ENCODE peak calls at places on chromosomes 16 and 17, in six cellular contexts. E is testis, U is Calu3, D is mesenchymal stem cell, N is fibroblast of the aortic adventitia, I is A549. J is an unnamed sample.

GRCh38 chr17:63474174-63474913 is 2.5 kb upstream of the ACE start:
- DNase-seq in E (peak), U (no peak), D (no peak), N (peak), I (no peak), J (peak)

GRCh38 chr16:51193879-51194278 is 42.8 kb upstream of the SALL1 start:
- DNase-seq in E (no peak), U (no peak), D (no peak), N (peak), I (no peak), J (no peak)

GRCh38 chr16:81201267-81201666 is 37.2 kb upstream of the BCO1 start:
- DNase-seq in E (no peak), U (no peak), D (no peak), N (peak), I (no peak), J (peak)

GRCh38 chr17:9237053-9237410 is 215.7 kb downstream of the NTN1 start:
- DNase-seq in E (no peak), U (no peak), D (no peak), N (no peak), I (no peak), J (no peak)

GRCh38 chr17:42922335-42922734 is 21.7 kb downstream of the G6PC1 start:
- DNase-seq in E (no peak), U (no peak), D (no peak), N (no peak), I (no peak), J (no peak)

GRCh38 chr16:81207076-81207475 is 31.4 kb upstream of the BCO1 start:
- DNase-seq in E (no peak), U (no peak), D (no peak), N (no peak), I (no peak), J (no peak)

GRCh38 chr17:2081564-2081963 is 26.7 kb downstream of the HIC1 start:
- DNase-seq in E (no peak), U (no peak), D (no peak), N (no peak), I (no peak), J (no peak)

GRCh38 chr16:12250578-12250977 is 274.0 kb downstream of the SNX29 start:
- DNase-seq in E (no peak), U (no peak), D (no peak), N (no peak), I (no peak), J (no peak)

GRCh38 chr16:68844211-68844564 is 857 bp downstream of the TANGO6 start:
- DNase-seq in E (no peak), U (no peak), D (no peak), N (no peak), I (peak), J (peak)

GRCh38 chr16:73878616-73879015 is 418.0 kb upstream of the PSMD7 start:
- DNase-seq in E (no peak), U (peak), D (peak), N (peak), I (peak), J (peak)

GRCh38 chr16:54236761-54237160 is 49.8 kb downstream of the IRX3 start:
- DNase-seq in E (no peak), U (no peak), D (no peak), N (peak), I (no peak), J (no peak)

GRCh38 chr16:57764341-57765159 is 29.0 kb downstream of the KATNB1 start:
- DNase-seq in E (peak), U (peak), D (peak), N (peak), I (peak), J (peak)

GRCh38 chr16:3092501-3092991 is 6.5 kb downstream of the ZSCAN10 start:
- DNase-seq in E (no peak), U (no peak), D (no peak), N (no peak), I (no peak), J (no peak)

GRCh38 chr17:68794636-68795503 is 160.3 kb downstream of the ABCA8 start:
- DNase-seq in E (peak), U (no peak), D (peak), N (peak), I (no peak), J (no peak)

GRCh38 chr16:2809149-2809760 is 7.8 kb upstream of the PRSS21 start:
- DNase-seq in E (no peak), U (no peak), D (no peak), N (no peak), I (no peak), J (no peak)

GRCh38 chr16:7714775-7715174 is 382.1 kb downstream of the RBFOX1 start:
- DNase-seq in E (no peak), U (no peak), D (no peak), N (no peak), I (no peak), J (no peak)

GRCh38 chr16:13961099-13961811 is 41.3 kb downstream of the ERCC4 start:
- DNase-seq in E (no peak), U (no peak), D (peak), N (peak), I (no peak), J (no peak)

J was measured in adrenal gland.